ENCODE peak calls at places on chromosomes 7 and 10, in nine cellular contexts. B, L, E, W, S, X, T, U and Q are unnamed samples.

GRCh38 chr7:148662646-148663045 is 36.1 kb upstream of the CUL1 start:
- DNase-seq in B (no peak), L (no peak), E (no peak), W (no peak), S (peak), X (no peak), T (no peak), U (no peak), Q (no peak)

GRCh38 chr7:71186535-71186934 is 54.6 kb downstream of the GALNT17 start:
- DNase-seq in B (no peak), L (no peak), E (no peak), W (no peak), S (peak), X (no peak), T (no peak), U (no peak), Q (no peak)

GRCh38 chr7:26083113-26083512 is 68.9 kb upstream of the NFE2L3 start:
- DNase-seq in B (no peak), L (peak), E (no peak), W (no peak), S (no peak), X (no peak), T (no peak), U (no peak), Q (no peak)

GRCh38 chr10:75295901-75296441 is 60.2 kb upstream of the COMTD1 start:
- DNase-seq in B (no peak), L (no peak), E (no peak), W (no peak), S (no peak), X (no peak), T (no peak), U (no peak), Q (no peak)

GRCh38 chr7:106679153-106679931 is 18.4 kb upstream of the CCDC71L start:
- DNase-seq in B (no peak), L (peak), E (no peak), W (peak), S (peak), X (no peak), T (no peak), U (peak), Q (no peak)

GRCh38 chr7:17299477-17299991 is 1.1 kb downstream of the AHR start:
- DNase-seq in B (no peak), L (no peak), E (no peak), W (no peak), S (peak), X (no peak), T (no peak), U (no peak), Q (no peak)

GRCh38 chr7:3370068-3370704 is 69.1 kb downstream of the SDK1 start:
- DNase-seq in B (no peak), L (no peak), E (no peak), W (no peak), S (no peak), X (no peak), T (no peak), U (no peak), Q (no peak)

GRCh38 chr10:7151538-7151937 is 259.3 kb downstream of the SFMBT2 start:
- DNase-seq in B (no peak), L (no peak), E (no peak), W (no peak), S (no peak), X (no peak), T (no peak), U (no peak), Q (no peak)

GRCh38 chr7:30390872-30391646 is 87.5 kb downstream of the NOD1 start:
- DNase-seq in B (no peak), L (no peak), E (no peak), W (no peak), S (no peak), X (no peak), T (no peak), U (no peak), Q (no peak)

GRCh38 chr7:140911746-140912145 is 13.0 kb downstream of the BRAF start:
- DNase-seq in B (no peak), L (peak), E (no peak), W (no peak), S (no peak), X (no peak), T (no peak), U (no peak), Q (no peak)

GRCh38 chr7:3056713-3057388 is 13.2 kb upstream of the CARD11 start:
- DNase-seq in B (no peak), L (no peak), E (no peak), W (no peak), S (no peak), X (no peak), T (no peak), U (no peak), Q (no peak)

GRCh38 chr7:6436385-6436685 is 11.4 kb downstream of the DAGLB start:
- DNase-seq in B (no peak), L (no peak), E (no peak), W (no peak), S (no peak), X (no peak), T (no peak), U (no peak), Q (no peak)

GRCh38 chr10:3080608-3081007 is 13.3 kb downstream of the PFKP start:
- DNase-seq in B (no peak), L (no peak), E (no peak), W (no peak), S (peak), X (no peak), T (no peak), U (no peak), Q (no peak)

GRCh38 chr7:99000904-99001442 is 122.6 kb downstream of the TRRAP start:
- DNase-seq in B (no peak), L (no peak), E (no peak), W (peak), S (no peak), X (no peak), T (no peak), U (peak), Q (no peak)